ENCODE peak calls at places on chromosomes 3 and 15, in ten cellular contexts. O is HL-60, A is adrenal gland, H is mammary epithelial cell, B is uterus, V is HCT116, N is upper lobe of left lung, P is upper lobe of right lung, Z is aorta, J is AG04450. K is an unnamed sample.

GRCh38 chr3:53856964-53857363 is 10.6 kb downstream of the IL17RB start:
- DNase-seq in O (peak; percentile 28), A (no peak), H (no peak), B (no peak), V (no peak), N (no peak), P (no peak), Z (no peak), J (no peak), K (no peak)

GRCh38 chr3:195173696-195174095 is 97.3 kb downstream of the XXYLT1 start:
- DNase-seq in O (no peak), A (peak; percentile 45), H (no peak), B (peak; percentile 15), V (no peak), N (no peak), P (no peak), Z (no peak), J (no peak), K (no peak)

GRCh38 chr3:191123231-191123630 is 75.8 kb upstream of the OSTN start:
- DNase-seq in O (no peak), A (no peak), H (no peak), B (no peak), V (no peak), N (no peak), P (no peak), Z (no peak), J (no peak), K (no peak)

GRCh38 chr3:188006726-188007393 is 147.1 kb upstream of the LPP start:
- DNase-seq in O (no peak), A (no peak), H (no peak), B (no peak), V (no peak), N (peak; percentile 8), P (no peak), Z (peak; percentile 79), J (no peak), K (no peak)

GRCh38 chr15:32637704-32638103 is 3.8 kb upstream of the SCG5 start:
- DNase-seq in O (no peak), A (no peak), H (no peak), B (no peak), V (no peak), N (no peak), P (no peak), Z (no peak), J (no peak), K (no peak)

GRCh38 chr3:132561003-132561402 is 36.1 kb upstream of the ACKR4 start:
- DNase-seq in O (no peak), A (no peak), H (no peak), B (no peak), V (no peak), N (no peak), P (no peak), Z (no peak), J (no peak), K (no peak)

GRCh38 chr15:91946914-91947313 is 93.4 kb downstream of the SLCO3A1 start:
- DNase-seq in O (no peak), A (no peak), H (no peak), B (no peak), V (no peak), N (no peak), P (no peak), Z (no peak), J (no peak), K (no peak)

GRCh38 chr3:64815691-64816225 is 128.0 kb upstream of the ADAMTS9 start:
- DNase-seq in O (no peak), A (no peak), H (no peak), B (no peak), V (no peak), N (no peak), P (no peak), Z (no peak), J (no peak), K (no peak)

GRCh38 chr15:101542306-101543025 is 53.0 kb upstream of the PCSK6 start:
- DNase-seq in O (no peak), A (no peak), H (no peak), B (no peak), V (no peak), N (peak; percentile 20), P (no peak), Z (no peak), J (no peak), K (no peak)

GRCh38 chr3:14522768-14523167 is 17.4 kb downstream of the GRIP2 start:
- DNase-seq in O (no peak), A (no peak), H (no peak), B (no peak), V (no peak), N (no peak), P (peak; percentile 47), Z (peak; percentile 38), J (no peak), K (no peak)

GRCh38 chr3:14520967-14521366 is 19.2 kb downstream of the GRIP2 start:
- DNase-seq in O (no peak), A (no peak), H (no peak), B (no peak), V (no peak), N (no peak), P (peak; percentile 23), Z (peak; percentile 28), J (no peak), K (no peak)

GRCh38 chr3:14521611-14522010 is 18.5 kb downstream of the GRIP2 start:
- DNase-seq in O (no peak), A (no peak), H (no peak), B (no peak), V (no peak), N (no peak), P (peak; percentile 38), Z (peak; percentile 43), J (no peak), K (no peak)

GRCh38 chr3:14523792-14524191 is 16.4 kb downstream of the GRIP2 start:
- DNase-seq in O (no peak), A (no peak), H (no peak), B (no peak), V (no peak), N (no peak), P (peak; percentile 27), Z (peak; percentile 12), J (no peak), K (no peak)

DNA sequence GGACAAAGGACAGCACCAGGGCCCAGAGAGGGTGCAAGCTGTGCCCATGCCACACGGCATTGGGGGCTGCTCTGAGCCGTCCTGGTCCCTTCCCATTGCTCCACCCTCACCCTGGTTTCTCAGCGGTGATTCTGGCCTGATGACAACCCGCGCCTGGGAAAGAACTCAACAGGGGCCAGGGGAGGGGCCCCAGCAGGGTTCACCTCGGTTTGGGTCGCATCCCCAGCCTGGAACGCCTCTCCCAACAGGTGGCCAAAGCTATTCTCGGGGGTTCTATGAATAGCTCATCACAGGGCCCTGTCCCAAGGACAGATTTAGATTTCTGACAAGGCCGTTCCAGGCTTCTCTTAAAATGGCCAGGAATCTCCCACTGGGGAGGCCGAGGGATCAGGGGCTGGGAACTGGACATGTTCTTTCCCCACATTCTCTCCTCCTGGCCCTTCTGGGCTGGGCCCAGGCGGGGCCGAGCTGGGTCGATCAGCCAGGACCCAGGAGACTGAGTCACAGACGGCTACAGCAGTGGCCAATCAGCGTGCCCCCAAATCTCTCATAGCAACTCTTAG is 17.9 kb downstream of the GRIP2 start:
- DNase-seq in O (no peak), A (no peak), H (no peak), B (no peak), V (no peak), N (no peak), P (peak; percentile 55), Z (peak; percentile 77), J (no peak), K (no peak)
- H3K27ac ChIP-seq in O (no peak overlapping the region), A (no peak overlapping the region), H (no peak overlapping the region), B (peak overlapping the region; percentile 27), V (no peak overlapping the region), N (no peak overlapping the region), P (no peak overlapping the region), Z (no peak overlapping the region), J (no peak overlapping the region), K (no peak overlapping the region)

DNA sequence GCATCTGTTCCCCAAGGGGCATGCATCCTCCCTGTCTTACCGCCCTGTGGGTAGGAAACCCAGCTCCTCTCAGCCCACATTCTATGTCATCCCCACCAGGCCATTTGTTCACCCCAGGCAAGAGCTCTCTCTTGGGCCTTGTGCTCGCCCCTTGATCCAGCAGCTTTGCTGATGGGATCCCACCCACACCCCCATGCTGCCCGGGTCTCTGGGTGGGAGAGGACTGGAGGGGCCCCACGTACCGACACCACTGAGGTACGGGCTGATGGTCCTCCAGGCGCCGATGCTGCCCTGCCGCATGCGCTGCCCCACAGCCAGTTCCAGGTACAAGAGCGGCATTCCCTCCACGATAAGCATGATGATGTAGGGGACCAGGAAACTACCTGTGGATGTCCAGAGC is 14.5 kb downstream of the SLC6A20 start:
- DNase-seq in O (no peak), A (no peak), H (no peak), B (no peak), V (no peak), N (no peak), P (no peak), Z (no peak), J (no peak), K (no peak)
- H3K27me3 ChIP-seq in O (peaks cover 2% of the 10 kb centered on the region), A (no peaks in the 10 kb centered on the region), H (no peaks in the 10 kb centered on the region), B (no peaks in the 10 kb centered on the region), V (no peaks in the 10 kb centered on the region), N (no peaks in the 10 kb centered on the region), P (no peaks in the 10 kb centered on the region), Z (no peaks in the 10 kb centered on the region), J (peaks cover 50% of the 10 kb centered on the region), K (no peaks in the 10 kb centered on the region)

DNA sequence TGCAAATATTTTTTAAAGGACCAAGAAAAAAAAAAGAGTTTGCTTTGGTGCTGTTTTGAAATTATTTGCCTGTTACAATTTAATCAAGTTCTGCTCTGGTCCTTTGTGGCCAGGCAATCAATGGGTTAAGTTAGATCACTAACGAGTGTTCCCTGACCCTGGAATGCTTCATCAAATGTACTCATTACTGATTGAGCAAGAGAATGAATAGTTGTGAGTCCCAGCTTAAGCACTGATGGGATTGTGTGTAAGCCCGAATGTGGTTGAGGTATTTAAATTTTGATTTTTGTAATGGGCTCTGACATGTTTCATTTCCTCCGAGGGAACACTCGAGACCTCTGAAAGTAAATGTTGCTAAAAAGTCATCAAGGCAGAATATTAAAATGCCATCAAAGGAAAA is 699.1 kb downstream of the MCTP2 start:
- DNase-seq in O (no peak), A (no peak), H (peak; percentile 28), B (no peak), V (no peak), N (no peak), P (no peak), Z (no peak), J (no peak), K (no peak)
- H3K27ac ChIP-seq in O (no peak overlapping the region), A (no peak overlapping the region), H (no peak overlapping the region), B (no peak overlapping the region), V (no peak overlapping the region), N (no peak overlapping the region), P (no peak overlapping the region), Z (no peak overlapping the region), J (no peak overlapping the region), K (no peak overlapping the region)

DNA sequence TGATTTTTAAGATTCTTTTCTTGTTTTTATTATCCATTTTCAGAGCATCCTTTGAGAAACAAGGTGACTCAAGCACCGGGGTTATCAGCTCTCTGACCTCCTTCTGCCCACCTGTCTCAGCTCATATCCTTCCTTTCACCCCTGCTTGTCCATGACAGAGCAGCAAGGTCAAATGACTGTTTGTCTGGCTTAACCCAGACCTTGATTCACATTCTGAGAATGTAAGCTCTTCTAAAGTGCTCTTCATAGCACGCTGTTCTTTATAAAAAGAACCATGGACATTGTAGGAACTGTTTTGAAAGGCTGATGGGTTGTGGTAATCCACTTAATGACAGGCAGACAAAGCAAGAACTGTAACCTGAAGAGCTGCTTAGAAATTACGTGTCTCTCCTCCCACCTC is 122.5 kb downstream of the CHST2 start:
- DNase-seq in O (no peak), A (no peak), H (no peak), B (no peak), V (no peak), N (no peak), P (no peak), Z (no peak), J (no peak), K (peak; percentile 19)
- H3K27me3 ChIP-seq in O (no peaks in the 10 kb centered on the region), A (no peaks in the 10 kb centered on the region), H (no peaks in the 10 kb centered on the region), B (no peaks in the 10 kb centered on the region), V (no peaks in the 10 kb centered on the region), N (no peaks in the 10 kb centered on the region), P (no peaks in the 10 kb centered on the region), Z (no peaks in the 10 kb centered on the region), J (no peaks in the 10 kb centered on the region), K (no peaks in the 10 kb centered on the region)